ENCODE peak calls at places on chromosomes 6 and 20, in ten cellular contexts. M is ovary, T is tibial nerve, S is stomach, J is suprapubic skin, R is K562, W is HepG2, D is SK-N-SH, O is sigmoid colon, U is A549. V is an unnamed sample.

GRCh38 chr20:50252715-50253500 is 62.3 kb downstream of the CEBPB start:
- DNase-seq in W (no peak), O (no peak), M (no peak), D (no peak), S (no peak), U (no peak), T (no peak), J (no peak), R (no peak), V (no peak)

GRCh38 chr6:78810698-78811097 is 56.7 kb upstream of the IRAK1BP1 start:
- DNase-seq in O (no peak), U (no peak), M (no peak), S (no peak), R (no peak), J (no peak), D (no peak), W (no peak), T (no peak), V (no peak)

GRCh38 chr6:38400101-38400500 is 239.6 kb downstream of the BTBD9 start:
- DNase-seq in J (no peak), T (no peak), U (no peak), O (no peak), D (no peak), W (no peak), M (no peak), S (no peak), R (no peak), V (no peak)

GRCh38 chr6:34229877-34230276 is 6.8 kb upstream of the HMGA1 start:
- DNase-seq in J (no peak), O (no peak), S (no peak), T (no peak), U (no peak), M (no peak), R (no peak), W (no peak), D (no peak), V (no peak)

GRCh38 chr6:113219783-113220182 is 637.4 kb upstream of the MARCKS start:
- DNase-seq in D (no peak), R (no peak), O (no peak), M (no peak), J (no peak), W (no peak), U (no peak), T (no peak), S (no peak), V (no peak)

GRCh38 chr6:26064619-26065257 is 22.5 kb upstream of the HFE start:
- DNase-seq in M (no peak), R (peak), D (peak), T (no peak), U (no peak), S (no peak), W (peak), O (no peak), J (no peak), V (no peak)

GRCh38 chr6:136959471-136959891 is 37.4 kb downstream of the SLC35D3 start:
- DNase-seq in T (no peak), R (no peak), O (no peak), W (no peak), S (peak), U (no peak), D (peak), J (no peak), M (no peak), V (peak)

GRCh38 chr20:14986656-14987055 is 649.2 kb upstream of the FLRT3 start:
- DNase-seq in U (no peak), O (no peak), D (no peak), W (no peak), T (no peak), M (no peak), J (no peak), R (no peak), S (no peak), V (no peak)

GRCh38 chr6:128138694-128139093 is 237.8 kb upstream of the THEMIS start:
- DNase-seq in J (no peak), M (no peak), R (no peak), O (no peak), W (no peak), S (no peak), T (no peak), D (no peak), U (no peak), V (no peak)

GRCh38 chr6:36836771-36837339 is 2.4 kb downstream of the CPNE5 start:
- DNase-seq in W (no peak), U (no peak), T (no peak), J (no peak), R (no peak), S (no peak), M (no peak), D (no peak), O (no peak), V (no peak)

GRCh38 chr6:81655696-81656095 is 96.8 kb downstream of the TENT5A start:
- DNase-seq in M (no peak), T (no peak), R (no peak), D (no peak), O (no peak), W (no peak), S (no peak), J (no peak), U (no peak), V (no peak)

GRCh38 chr20:24236204-24236603 is 233.2 kb upstream of the SYNDIG1 start:
- DNase-seq in J (no peak), S (no peak), W (no peak), T (no peak), M (no peak), R (no peak), U (no peak), O (no peak), D (no peak), V (no peak)

GRCh38 chr6:9250852-9251251 is 815.5 kb upstream of the SLC35B3 start:
- DNase-seq in D (peak), T (no peak), R (no peak), J (no peak), U (no peak), M (no peak), O (no peak), S (peak), W (peak), V (peak)

GRCh38 chr6:9523462-9523861 is 891.4 kb downstream of the TFAP2A start:
- DNase-seq in D (no peak), R (no peak), U (no peak), S (no peak), T (no peak), J (no peak), M (no peak), W (no peak), O (no peak), V (no peak)

GRCh38 chr6:75882734-75883133 is 133.7 kb downstream of the MYO6 start:
- DNase-seq in S (no peak), R (no peak), W (no peak), D (no peak), U (no peak), T (no peak), O (no peak), M (no peak), J (no peak), V (no peak)

GRCh38 chr6:169938731-169939130 is 187.3 kb downstream of the ERMARD start:
- DNase-seq in U (no peak), T (no peak), M (no peak), W (no peak), O (no peak), S (no peak), D (no peak), J (no peak), R (no peak), V (no peak)

GRCh38 chr6:125544819-125545218 is 204.6 kb upstream of the HEY2 start:
- DNase-seq in W (no peak), M (no peak), D (no peak), O (no peak), T (no peak), S (no peak), J (no peak), R (no peak), U (no peak), V (no peak)

GRCh38 chr6:117270121-117270959 is 5.0 kb downstream of the VGLL2 start:
- DNase-seq in W (no peak), T (no peak), S (no peak), D (peak), O (no peak), M (no peak), U (no peak), J (no peak), R (no peak), V (no peak)

GRCh38 chr6:12576389-12576788 is 140.2 kb upstream of the PHACTR1 start:
- DNase-seq in M (no peak), J (no peak), U (no peak), D (no peak), T (no peak), O (no peak), W (no peak), S (no peak), R (no peak), V (no peak)

GRCh38 chr6:111406200-111406711 is 76.8 kb downstream of the REV3L start:
- DNase-seq in J (no peak), M (no peak), D (no peak), R (no peak), S (no peak), U (no peak), O (no peak), T (no peak), W (no peak), V (no peak)

GRCh38 chr6:14475306-14475705 is 357.7 kb downstream of the CD83 start:
- DNase-seq in T (no peak), J (no peak), D (no peak), U (no peak), R (no peak), O (no peak), W (no peak), S (no peak), M (no peak), V (no peak)

GRCh38 chr6:160254467-160255312 is 3.9 kb downstream of the SLC22A2 start:
- DNase-seq in J (no peak), O (no peak), S (no peak), U (peak), R (no peak), T (no peak), M (no peak), W (peak), D (no peak), V (peak)

GRCh38 chr6:36123270-36124139 is 6.8 kb upstream of the MAPK13 start:
- DNase-seq in O (peak), D (peak), W (peak), S (peak), T (peak), J (peak), U (peak), M (peak), R (peak), V (peak)

GRCh38 chr6:111297776-111298175 is 185.2 kb downstream of the REV3L start:
- DNase-seq in D (no peak), O (no peak), M (no peak), U (no peak), J (no peak), T (no peak), R (no peak), S (no peak), W (no peak), V (no peak)

GRCh38 chr6:158737710-158738615 is 81.2 kb downstream of the EZR start:
- DNase-seq in W (no peak), U (peak), J (no peak), T (no peak), S (no peak), O (no peak), D (no peak), R (no peak), M (no peak), V (peak)

GRCh38 chr6:1554881-1555569 is 54.7 kb upstream of the FOXC1 start:
- DNase-seq in T (peak), J (no peak), S (peak), O (peak), U (peak), D (peak), R (no peak), M (peak), W (no peak), V (peak)

GRCh38 chr20:36093804-36094145 is 60.8 kb upstream of the EPB41L1 start:
- DNase-seq in U (no peak), T (no peak), D (no peak), M (no peak), R (no peak), O (no peak), J (no peak), W (no peak), S (no peak), V (no peak)

GRCh38 chr20:47305667-47306066 is 50.8 kb downstream of the ZMYND8 start:
- DNase-seq in O (no peak), D (no peak), T (no peak), M (no peak), U (no peak), W (no peak), J (no peak), R (no peak), S (no peak), V (no peak)

GRCh38 chr6:16319813-16320532 is 81.6 kb downstream of the GMPR start:
- DNase-seq in O (peak), T (peak), R (peak), M (peak), U (no peak), D (no peak), J (no peak), W (no peak), S (peak), V (peak)

GRCh38 chr20:53148764-53149163 is 176.6 kb downstream of the TSHZ2 start:
- DNase-seq in R (no peak), S (no peak), M (no peak), U (no peak), D (no peak), W (no peak), T (no peak), O (no peak), J (no peak), V (no peak)

GRCh38 chr6:54307412-54308036 is 717 bp upstream of the TINAG start:
- DNase-seq in M (no peak), S (no peak), D (no peak), R (no peak), T (no peak), O (no peak), W (peak), U (peak), J (no peak), V (peak)

GRCh38 chr6:95230071-95230740 is 347.1 kb upstream of the MANEA start:
- DNase-seq in O (no peak), U (no peak), M (no peak), J (no peak), T (no peak), W (no peak), R (no peak), D (no peak), S (no peak), V (no peak)

GRCh38 chr20:45782890-45783289 is 8.8 kb downstream of the WFDC3 start:
- DNase-seq in R (no peak), D (no peak), J (no peak), U (no peak), T (no peak), W (no peak), M (no peak), O (no peak), S (no peak), V (no peak)

GRCh38 chr6:51541847-51542246 is 545.6 kb downstream of the PKHD1 start:
- DNase-seq in D (peak), O (no peak), J (no peak), T (no peak), U (no peak), R (no peak), W (no peak), M (no peak), S (no peak), V (no peak)

GRCh38 chr6:117275205-117275604 is 9.8 kb downstream of the VGLL2 start:
- DNase-seq in D (no peak), J (no peak), O (no peak), T (no peak), S (no peak), R (no peak), U (no peak), M (no peak), W (no peak), V (no peak)

GRCh38 chr6:29625337-29625930 is 7.5 kb downstream of the GABBR1 start:
- DNase-seq in R (no peak), W (no peak), D (no peak), T (no peak), O (no peak), J (no peak), S (no peak), M (no peak), U (no peak), V (no peak)
- H3K4me3 ChIP-seq in R (no peak), W (no peak), D (no peak), T (no peak), O (no peak), J (no peak), S (no peak), M (no peak), U (no peak), V (no peak)

GRCh38 chr6:40397287-40398033 is 189.7 kb downstream of the LRFN2 start:
- DNase-seq in J (no peak), S (no peak), M (no peak), O (peak), U (no peak), W (no peak), R (no peak), T (no peak), D (no peak), V (no peak)
- H3K27ac ChIP-seq in J (peak), S (peak), M (no peak), O (no peak), U (no peak), W (no peak), R (no peak), T (no peak), D (no peak), V (no peak)

GRCh38 chr6:7433211-7433610 is 43.6 kb downstream of the RIOK1 start:
- DNase-seq in T (no peak), U (no peak), O (no peak), S (no peak), R (no peak), W (no peak), D (no peak), J (no peak), M (no peak), V (no peak)
- TF ChIP-seq EP300 in T (no peak), U (no peak), O (no peak), S (no peak), R (no peak), W (no peak), D (no peak), J (no peak), M (no peak), V (no peak)

GRCh38 chr20:7207186-7207585 is 439.7 kb downstream of the BMP2 start:
- DNase-seq in D (no peak), S (no peak), W (no peak), M (no peak), U (no peak), T (no peak), R (no peak), J (no peak), O (no peak), V (no peak)
- H3K4me3 ChIP-seq in D (no peak), S (no peak), W (no peak), M (no peak), U (no peak), T (no peak), R (no peak), J (no peak), O (no peak), V (no peak)